ENCODE peak calls at places on chromosomes 12 and 14, in five cellular contexts. One of them, this sample, is unnamed.

GRCh38 chr12:737117-737739 is 15.2 kb upstream of the WNK1 start:
- DNase-seq in K562: no peak
- DNase-seq in right cardiac atrium: no peak
- DNase-seq in lower lobe of right lung: no peak
- DNase-seq in hepatocyte: no peak
- DNase-seq in this sample: no peak

GRCh38 chr12:69065804-69066203 is 132.8 kb upstream of the CPM start:
- DNase-seq in K562: no peak
- DNase-seq in lower lobe of right lung: no peak
- DNase-seq in right cardiac atrium: no peak
- DNase-seq in hepatocyte: no peak
- DNase-seq in this sample: no peak

GRCh38 chr12:74747305-74747704 is 209.7 kb downstream of the ATXN7L3B start:
- DNase-seq in hepatocyte: peak; percentile 19
- DNase-seq in K562: no peak
- DNase-seq in right cardiac atrium: no peak
- DNase-seq in lower lobe of right lung: no peak
- DNase-seq in this sample: no peak

GRCh38 chr14:34580381-34580780 is 40.9 kb upstream of the EAPP start:
- DNase-seq in right cardiac atrium: no peak
- DNase-seq in K562: no peak
- DNase-seq in lower lobe of right lung: no peak
- DNase-seq in hepatocyte: no peak
- DNase-seq in this sample: no peak

GRCh38 chr14:88023658-88024187 is 18.8 kb downstream of the GPR65 start:
- DNase-seq in right cardiac atrium: no peak
- DNase-seq in hepatocyte: no peak
- DNase-seq in K562: no peak
- DNase-seq in lower lobe of right lung: no peak
- DNase-seq in this sample: no peak

GRCh38 chr12:64890873-64891468 is 66.5 kb downstream of the TBC1D30 start:
- DNase-seq in K562: peak; percentile 57
- DNase-seq in right cardiac atrium: no peak
- DNase-seq in hepatocyte: peak; percentile 83
- DNase-seq in lower lobe of right lung: no peak
- DNase-seq in this sample: no peak

GRCh38 chr12:46153267-46153872 is 115.5 kb downstream of the SLC38A1 start:
- DNase-seq in K562: no peak
- DNase-seq in right cardiac atrium: no peak
- DNase-seq in lower lobe of right lung: no peak
- DNase-seq in hepatocyte: peak; percentile 26
- DNase-seq in this sample: no peak

GRCh38 chr12:28536088-28536487 is 345.8 kb downstream of the CCDC91 start:
- DNase-seq in right cardiac atrium: no peak
- DNase-seq in K562: no peak
- DNase-seq in lower lobe of right lung: no peak
- DNase-seq in hepatocyte: no peak
- DNase-seq in this sample: no peak

GRCh38 chr14:93759781-93760307 is 28.4 kb downstream of the PRIMA1 start:
- DNase-seq in hepatocyte: no peak
- DNase-seq in K562: no peak
- DNase-seq in lower lobe of right lung: no peak
- DNase-seq in right cardiac atrium: peak; percentile 82
- DNase-seq in this sample: peak; percentile 68

GRCh38 chr12:125185740-125186470 is 120.7 kb downstream of the AACS start:
- DNase-seq in hepatocyte: peak; percentile 85
- DNase-seq in K562: peak; percentile 92
- DNase-seq in right cardiac atrium: peak; percentile 91
- DNase-seq in lower lobe of right lung: peak; percentile 80
- DNase-seq in this sample: peak; percentile 82

GRCh38 chr12:49144384-49144783 is 13.2 kb upstream of the TUBA1B start:
- DNase-seq in K562: no peak
- DNase-seq in hepatocyte: no peak
- DNase-seq in lower lobe of right lung: no peak
- DNase-seq in right cardiac atrium: no peak
- DNase-seq in this sample: no peak

GRCh38 chr12:89540586-89540985 is 14.7 kb upstream of the POC1B start:
- DNase-seq in right cardiac atrium: no peak
- DNase-seq in hepatocyte: no peak
- DNase-seq in K562: peak; percentile 24
- DNase-seq in lower lobe of right lung: no peak
- DNase-seq in this sample: no peak

GRCh38 chr14:93897476-93897845 is 29.7 kb upstream of the FAM181A start:
- DNase-seq in right cardiac atrium: no peak
- DNase-seq in K562: no peak
- DNase-seq in lower lobe of right lung: no peak
- DNase-seq in hepatocyte: no peak
- DNase-seq in this sample: no peak

GRCh38 chr12:40224439-40225291 is at the start of gene LRRK2:
- DNase-seq in right cardiac atrium: peak; percentile 94
- DNase-seq in lower lobe of right lung: peak; percentile 95
- DNase-seq in hepatocyte: peak; percentile 83
- DNase-seq in K562: no peak
- DNase-seq in this sample: peak; percentile 88

GRCh38 chr12:89672589-89672979 is 36.1 kb downstream of the ATP2B1 start:
- DNase-seq in lower lobe of right lung: no peak
- DNase-seq in K562: no peak
- DNase-seq in right cardiac atrium: no peak
- DNase-seq in hepatocyte: no peak
- DNase-seq in this sample: no peak

GRCh38 chr14:76424359-76424758 is 48.4 kb downstream of the ESRRB start:
- DNase-seq in K562: no peak
- DNase-seq in lower lobe of right lung: no peak
- DNase-seq in hepatocyte: no peak
- DNase-seq in right cardiac atrium: no peak
- DNase-seq in this sample: no peak

GRCh38 chr12:115880238-115880637 is 397.3 kb downstream of the MED13L start:
- DNase-seq in K562: no peak
- DNase-seq in hepatocyte: no peak
- DNase-seq in right cardiac atrium: no peak
- DNase-seq in lower lobe of right lung: no peak
- DNase-seq in this sample: no peak

GRCh38 chr14:34699873-34700621 is 14.3 kb downstream of the CFL2 start:
- DNase-seq in lower lobe of right lung: no peak
- DNase-seq in K562: no peak
- DNase-seq in hepatocyte: peak; percentile 58
- DNase-seq in right cardiac atrium: no peak
- DNase-seq in this sample: no peak

GRCh38 chr12:75889214-75889613 is 142.4 kb downstream of the PHLDA1 start:
- DNase-seq in K562: no peak
- DNase-seq in right cardiac atrium: no peak
- DNase-seq in lower lobe of right lung: no peak
- DNase-seq in hepatocyte: no peak
- DNase-seq in this sample: no peak

GRCh38 chr14:66070542-66071319 is 415.4 kb upstream of the CCDC196 start:
- DNase-seq in hepatocyte: peak; percentile 58
- DNase-seq in right cardiac atrium: peak; percentile 76
- DNase-seq in lower lobe of right lung: no peak
- DNase-seq in K562: peak; percentile 76
- DNase-seq in this sample: peak; percentile 25

GRCh38 chr12:52015393-52016081 is 8.8 kb downstream of the TAMALIN start:
- DNase-seq in hepatocyte: no peak
- DNase-seq in K562: no peak
- DNase-seq in lower lobe of right lung: no peak
- DNase-seq in right cardiac atrium: no peak
- DNase-seq in this sample: no peak

GRCh38 chr12:26736563-26737486 is 96.2 kb downstream of the ITPR2 start:
- DNase-seq in right cardiac atrium: no peak
- DNase-seq in K562: no peak
- DNase-seq in lower lobe of right lung: no peak
- DNase-seq in hepatocyte: no peak
- DNase-seq in this sample: no peak

GRCh38 chr14:91496790-91497189 is 13.3 kb downstream of the PPP4R3A start:
- DNase-seq in K562: no peak
- DNase-seq in hepatocyte: no peak
- DNase-seq in lower lobe of right lung: no peak
- DNase-seq in right cardiac atrium: no peak
- DNase-seq in this sample: no peak

GRCh38 chr12:14937014-14937413 is 1.3 kb downstream of the ERP27 start:
- DNase-seq in hepatocyte: no peak
- DNase-seq in right cardiac atrium: no peak
- DNase-seq in K562: no peak
- DNase-seq in lower lobe of right lung: no peak
- DNase-seq in this sample: no peak

GRCh38 chr12:14934511-14934910 is 3.8 kb downstream of the ERP27 start:
- DNase-seq in right cardiac atrium: no peak
- DNase-seq in hepatocyte: no peak
- DNase-seq in lower lobe of right lung: no peak
- DNase-seq in K562: no peak
- DNase-seq in this sample: no peak

GRCh38 chr12:14937689-14938088 is 648 bp downstream of the ERP27 start:
- DNase-seq in lower lobe of right lung: no peak
- DNase-seq in K562: no peak
- DNase-seq in right cardiac atrium: no peak
- DNase-seq in hepatocyte: no peak
- DNase-seq in this sample: no peak

GRCh38 chr12:14936224-14936861 is 2.0 kb downstream of the ERP27 start:
- DNase-seq in hepatocyte: no peak
- DNase-seq in lower lobe of right lung: no peak
- DNase-seq in right cardiac atrium: peak; percentile 65
- DNase-seq in K562: no peak
- DNase-seq in this sample: no peak

DNA sequence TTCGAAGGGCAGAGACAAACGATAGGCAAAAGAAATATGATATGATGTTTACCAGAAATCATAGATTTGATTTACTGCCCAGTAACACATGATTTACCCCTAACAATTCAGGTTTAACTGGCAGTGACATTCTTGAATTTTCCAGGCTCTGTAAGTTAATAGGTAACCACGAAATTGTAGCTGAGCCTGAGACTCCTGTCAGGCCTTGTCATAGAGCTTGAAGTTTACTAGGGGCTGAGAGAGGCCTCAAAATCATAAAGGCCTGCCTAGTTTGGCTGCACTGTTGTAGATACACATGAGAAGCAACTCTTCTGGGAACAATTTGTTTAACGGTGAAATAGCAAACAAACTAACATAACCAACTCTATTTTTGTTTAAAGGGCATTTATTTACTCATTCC is 3.3 kb downstream of the ERP27 start:
- DNase-seq in K562: no peak
- DNase-seq in lower lobe of right lung: no peak
- DNase-seq in hepatocyte: peak; percentile 65
- DNase-seq in right cardiac atrium: no peak
- DNase-seq in this sample: no peak
- H3K4me1 ChIP-seq in K562: no peaks in the 10 kb centered on the region
- H3K4me1 ChIP-seq in lower lobe of right lung: peaks cover 9% of the 10 kb centered on the region
- H3K4me1 ChIP-seq in hepatocyte: peaks cover 33% of the 10 kb centered on the region
- H3K4me1 ChIP-seq in right cardiac atrium: no peaks in the 10 kb centered on the region
- H3K4me1 ChIP-seq in this sample: peaks cover 4% of the 10 kb centered on the region

DNA sequence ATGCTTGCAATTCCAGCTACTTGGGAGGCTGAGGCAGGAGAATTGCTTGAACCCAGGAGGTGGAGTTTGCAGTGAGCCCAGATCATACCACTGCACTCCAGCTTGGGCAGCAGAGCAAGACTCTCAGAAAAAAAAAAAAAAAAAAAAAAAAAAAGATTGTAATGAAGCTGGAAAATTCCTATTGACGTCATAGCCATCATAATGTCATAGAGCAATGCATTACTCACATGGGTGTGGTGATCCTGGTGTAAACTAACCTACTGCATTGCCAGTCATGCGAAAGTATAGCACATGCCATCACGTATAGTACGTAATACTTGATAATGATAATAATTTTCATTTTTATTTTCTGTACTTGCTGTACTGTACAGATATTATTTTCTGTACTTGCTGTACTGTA is 42.7 kb upstream of the NID2 start:
- DNase-seq in lower lobe of right lung: no peak
- DNase-seq in K562: no peak
- DNase-seq in hepatocyte: no peak
- DNase-seq in right cardiac atrium: no peak
- DNase-seq in this sample: no peak
- H3K4me1 ChIP-seq in lower lobe of right lung: no peaks in the 10 kb centered on the region
- H3K4me1 ChIP-seq in K562: no peaks in the 10 kb centered on the region
- H3K4me1 ChIP-seq in hepatocyte: peaks cover 9% of the 10 kb centered on the region
- H3K4me1 ChIP-seq in right cardiac atrium: no peaks in the 10 kb centered on the region
- H3K4me1 ChIP-seq in this sample: no peaks in the 10 kb centered on the region

DNA sequence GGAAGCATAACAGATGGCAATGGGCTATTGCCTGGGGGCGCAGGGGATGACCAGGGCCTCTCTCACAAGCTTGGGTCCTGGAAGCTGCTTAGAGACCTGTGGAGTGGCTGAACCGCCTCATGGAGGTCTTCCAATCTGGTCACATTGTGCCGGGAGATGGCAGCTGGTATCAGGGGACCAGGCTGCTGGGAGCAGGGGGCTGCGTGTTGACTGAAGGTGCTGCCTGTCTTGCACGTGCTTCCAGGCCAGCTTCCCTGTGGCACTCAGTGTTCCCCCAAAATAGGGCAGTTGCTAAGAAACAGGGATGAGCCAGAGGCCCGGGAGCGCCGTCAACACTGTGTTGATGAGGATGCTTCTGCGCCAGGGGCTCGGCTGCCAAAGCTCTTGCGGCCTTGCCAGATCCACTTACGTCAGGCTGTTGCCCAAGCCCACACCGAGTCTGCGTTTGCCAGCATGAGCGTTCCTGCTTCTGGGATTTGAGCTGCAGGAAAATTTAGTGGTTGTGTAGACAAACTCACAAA is 39.8 kb downstream of the ELK3 start:
- DNase-seq in hepatocyte: peak; percentile 35
- DNase-seq in K562: no peak
- DNase-seq in right cardiac atrium: peak; percentile 97
- DNase-seq in lower lobe of right lung: peak; percentile 72
- DNase-seq in this sample: peak; percentile 92
- H3K4me1 ChIP-seq in hepatocyte: peaks cover 3% of the 10 kb centered on the region
- H3K4me1 ChIP-seq in K562: no peaks in the 10 kb centered on the region
- H3K4me1 ChIP-seq in right cardiac atrium: peaks cover 35% of the 10 kb centered on the region
- H3K4me1 ChIP-seq in lower lobe of right lung: peaks cover 53% of the 10 kb centered on the region
- H3K4me1 ChIP-seq in this sample: peaks cover 82% of the 10 kb centered on the region

GRCh38 chr12:103798586-103798985 is 42.4 kb downstream of the NT5DC3 start:
- DNase-seq in hepatocyte: no peak
- DNase-seq in K562: no peak
- DNase-seq in lower lobe of right lung: no peak
- DNase-seq in right cardiac atrium: no peak
- DNase-seq in this sample: no peak
- H3K4me1 ChIP-seq in hepatocyte: peaks cover 25% of the 10 kb centered on the region
- H3K4me1 ChIP-seq in K562: peaks cover 5% of the 10 kb centered on the region
- H3K4me1 ChIP-seq in lower lobe of right lung: peaks cover 19% of the 10 kb centered on the region
- H3K4me1 ChIP-seq in right cardiac atrium: peaks cover 6% of the 10 kb centered on the region
- H3K4me1 ChIP-seq in this sample: peaks cover 19% of the 10 kb centered on the region

GRCh38 chr12:132211326-132211725 is 67.1 kb downstream of the NOC4L start:
- DNase-seq in right cardiac atrium: no peak
- DNase-seq in hepatocyte: no peak
- DNase-seq in lower lobe of right lung: no peak
- DNase-seq in K562: no peak
- DNase-seq in this sample: no peak
- H3K4me1 ChIP-seq in right cardiac atrium: no peaks in the 10 kb centered on the region
- H3K4me1 ChIP-seq in hepatocyte: no peaks in the 10 kb centered on the region
- H3K4me1 ChIP-seq in lower lobe of right lung: no peaks in the 10 kb centered on the region
- H3K4me1 ChIP-seq in K562: peaks cover 24% of the 10 kb centered on the region
- H3K4me1 ChIP-seq in this sample: no peaks in the 10 kb centered on the region